ENCODE peak calls at places on chromosomes 1 and 21, in six cellular contexts. E is dorsolateral prefrontal cortex, X is T1000, G is fibroblast of gingiva, B is C1 segment of cervical spinal cord, S is heart left ventricle. R is an unnamed sample.

GRCh38 chr1:15684042-15684461 is at the start of gene PLEKHM2:
- DNase-seq in E (no peak), X (no peak), S (peak; percentile 45), B (no peak), G (peak; percentile 54), R (peak; percentile 14)

GRCh38 chr1:6127587-6128163 is 52.4 kb downstream of the CHD5 start:
- DNase-seq in X (no peak), E (peak; percentile 52), S (peak; percentile 71), B (no peak), G (no peak), R (peak; percentile 81)

GRCh38 chr1:19814681-19815503 is at the start of gene RNF186:
- DNase-seq in B (no peak), G (no peak), E (no peak), X (no peak), S (no peak), R (no peak)

GRCh38 chr1:201119826-201120225 is 7.2 kb downstream of the ASCL5 start:
- DNase-seq in G (peak; percentile 28), E (no peak), X (no peak), B (no peak), S (no peak), R (no peak)

GRCh38 chr1:242651817-242652216 is 127.3 kb upstream of the PLD5 start:
- DNase-seq in B (no peak), X (no peak), S (no peak), E (no peak), G (no peak), R (no peak)

GRCh38 chr1:32200226-32201010 is at the start of gene CCDC28B:
- DNase-seq in S (peak; percentile 74), G (peak; percentile 67), X (peak; percentile 56), B (peak; percentile 56), E (peak; percentile 74), R (no peak)

GRCh38 chr1:24713176-24713575 is 32.1 kb upstream of the CLIC4 start:
- DNase-seq in E (no peak), G (no peak), S (no peak), B (no peak), X (no peak), R (no peak)

GRCh38 chr1:218080818-218081217 is 204.3 kb upstream of the RRP15 start:
- DNase-seq in B (no peak), E (no peak), S (no peak), G (no peak), X (no peak), R (no peak)

GRCh38 chr21:41800425-41801186 is 33.8 kb upstream of the RIPK4 start:
- DNase-seq in G (no peak), X (no peak), B (no peak), S (no peak), E (no peak), R (no peak)

GRCh38 chr1:90534669-90535379 is 182.3 kb downstream of the BARHL2 start:
- DNase-seq in G (no peak), S (no peak), X (no peak), B (no peak), E (no peak), R (peak; percentile 21)

GRCh38 chr1:227432981-227433380 is 114.7 kb upstream of the CDC42BPA start:
- DNase-seq in X (no peak), G (no peak), E (no peak), B (no peak), S (no peak), R (no peak)

GRCh38 chr1:94063379-94063778 is 57.6 kb downstream of the ABCA4 start:
- DNase-seq in B (no peak), E (no peak), G (peak; percentile 72), S (peak; percentile 76), X (no peak), R (no peak)

GRCh38 chr1:20421441-20421840 is 64.6 kb downstream of the CAMK2N1 start:
- DNase-seq in G (no peak), X (no peak), E (no peak), B (no peak), S (no peak), R (no peak)

GRCh38 chr1:117841117-117841650 is 88.2 kb downstream of the GDAP2 start:
- DNase-seq in B (no peak), X (no peak), G (no peak), S (no peak), E (no peak), R (no peak)

GRCh38 chr1:168455764-168456163 is 88.0 kb downstream of the XCL2 start:
- DNase-seq in X (no peak), S (no peak), E (no peak), G (no peak), B (no peak), R (no peak)

GRCh38 chr1:201254625-201255469 is 28.5 kb upstream of the PKP1 start:
- DNase-seq in S (peak; percentile 53), X (peak; percentile 25), B (peak; percentile 25), E (no peak), G (no peak), R (no peak)

GRCh38 chr1:161402446-161402845 is 34.8 kb upstream of the CFAP126 start:
- DNase-seq in X (no peak), G (no peak), S (no peak), B (no peak), E (no peak), R (no peak)

GRCh38 chr1:184193451-184193850 is 141.9 kb downstream of the TSEN15 start:
- DNase-seq in G (no peak), S (no peak), E (no peak), B (no peak), X (no peak), R (no peak)

GRCh38 chr1:201597551-201598230 is 58.8 kb downstream of the NAV1 start:
- DNase-seq in X (no peak), G (no peak), E (no peak), S (peak; percentile 62), B (no peak), R (peak; percentile 80)